ENCODE peak calls at places on chromosomes 13 and 19, in ten cellular contexts. H, C, O, G, X, F, K, P, T and Q are unnamed samples.

GRCh38 chr13:93220073-93220472 is 6.5 kb upstream of the GPC6 start:
- DNase-seq in P (no peak), F (no peak), X (no peak), C (no peak), K (no peak), T (no peak), G (no peak), H (no peak), O (no peak), Q (no peak)

GRCh38 chr19:41701401-41702075 is 6.9 kb upstream of the CEACAM5 start:
- DNase-seq in H (no peak), P (peak; percentile 87), K (peak; percentile 31), F (peak; percentile 45), T (no peak), X (peak; percentile 29), G (peak; percentile 52), O (no peak), C (no peak), Q (peak; percentile 82)

GRCh38 chr19:1861599-1862031 is 1.8 kb downstream of the KLF16 start:
- DNase-seq in F (peak; percentile 51), T (no peak), G (no peak), C (no peak), X (no peak), O (no peak), P (no peak), K (no peak), H (no peak), Q (no peak)

GRCh38 chr13:101289764-101290163 is 126.5 kb downstream of the NALCN start:
- DNase-seq in O (no peak), X (no peak), C (peak; percentile 63), G (no peak), H (peak; percentile 16), P (peak; percentile 89), T (no peak), F (no peak), K (no peak), Q (peak; percentile 80)

GRCh38 chr13:41216160-41216559 is 21.8 kb upstream of the KBTBD7 start:
- DNase-seq in F (no peak), X (no peak), C (no peak), O (no peak), P (no peak), G (no peak), H (no peak), K (no peak), T (no peak), Q (no peak)

GRCh38 chr13:85277753-85278152 is 521.5 kb downstream of the SLITRK6 start:
- DNase-seq in C (no peak), T (no peak), F (no peak), G (no peak), P (no peak), H (no peak), K (no peak), O (no peak), X (no peak), Q (no peak)

GRCh38 chr19:3494051-3494450 is 6.4 kb downstream of the DOHH start:
- DNase-seq in H (no peak), C (no peak), X (no peak), O (no peak), F (no peak), K (peak; percentile 62), G (no peak), T (no peak), P (peak; percentile 86), Q (peak; percentile 94)

GRCh38 chr13:45119469-45119989 is 781 bp upstream of the GTF2F2 start:
- DNase-seq in O (no peak), X (no peak), H (no peak), C (no peak), K (no peak), G (no peak), F (peak; percentile 68), P (no peak), T (no peak), Q (peak; percentile 55)

GRCh38 chr13:113791226-113791625 is 32.2 kb downstream of the TMEM255B start:
- DNase-seq in G (no peak), K (no peak), P (no peak), O (no peak), X (no peak), H (no peak), C (no peak), F (no peak), T (no peak), Q (peak; percentile 17)

GRCh38 chr19:33194884-33195710 is 967 bp downstream of the LRP3 start:
- DNase-seq in T (no peak), H (no peak), P (peak; percentile 58), K (peak; percentile 34), G (no peak), X (peak; percentile 37), C (no peak), O (peak; percentile 45), F (no peak), Q (peak; percentile 73)

GRCh38 chr13:110538632-110539031 is 22.9 kb downstream of the RAB20 start:
- DNase-seq in F (no peak), K (no peak), H (no peak), T (no peak), O (peak; percentile 38), G (no peak), C (no peak), X (peak; percentile 64), P (no peak), Q (no peak)

GRCh38 chr19:5321851-5322681 is 18.5 kb downstream of the PTPRS start:
- DNase-seq in H (no peak), C (no peak), T (no peak), G (no peak), X (no peak), P (peak; percentile 65), K (no peak), O (no peak), F (peak; percentile 65), Q (peak; percentile 58)

GRCh38 chr19:6776999-6777398 is 4.5 kb downstream of the VAV1 start:
- DNase-seq in X (no peak), O (no peak), F (no peak), T (no peak), C (no peak), G (no peak), K (no peak), P (no peak), H (no peak), Q (no peak)

GRCh38 chr19:6772866-6773322 is 386 bp downstream of the VAV1 start:
- DNase-seq in G (no peak), H (no peak), C (no peak), P (no peak), T (no peak), X (no peak), K (no peak), O (no peak), F (no peak), Q (no peak)

GRCh38 chr19:6774821-6775707 is 2.6 kb downstream of the VAV1 start:
- DNase-seq in F (no peak), K (no peak), H (no peak), G (no peak), T (no peak), X (no peak), P (no peak), C (no peak), O (no peak), Q (no peak)

GRCh38 chr19:6772028-6772865 is at the start of gene VAV1:
- DNase-seq in P (peak; percentile 36), F (peak; percentile 94), C (no peak), T (peak; percentile 85), G (no peak), H (no peak), O (no peak), K (peak; percentile 63), X (no peak), Q (peak; percentile 57)

DNA sequence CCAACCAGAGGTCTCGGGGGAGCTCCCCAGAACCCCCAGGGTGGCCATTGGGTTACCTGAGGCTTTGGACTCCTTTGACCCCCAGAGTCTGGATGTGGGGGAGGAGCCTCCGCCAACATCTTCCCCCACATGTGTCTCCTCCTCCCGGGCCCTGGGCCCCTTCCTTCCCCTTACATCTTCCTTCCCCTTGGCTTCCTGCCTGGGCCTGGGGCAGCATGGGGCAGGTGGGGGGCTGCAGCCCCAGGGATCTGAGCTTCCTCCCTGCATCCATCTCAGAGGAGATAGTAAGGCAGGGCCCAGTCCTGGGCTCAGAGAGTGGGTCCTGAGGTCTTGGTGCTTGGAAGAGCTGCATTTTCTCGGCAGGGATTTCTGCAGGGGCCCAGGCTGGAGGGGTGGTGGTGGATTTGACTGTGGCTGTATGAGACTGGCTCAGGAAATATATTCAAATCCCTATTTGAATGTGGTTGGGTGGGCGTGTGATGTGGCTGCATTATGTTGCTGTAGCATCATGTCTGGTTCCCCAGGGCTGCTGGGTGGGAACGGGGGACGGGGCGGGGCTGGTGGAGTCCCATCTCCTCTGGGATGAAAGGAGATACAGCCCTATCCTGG is 919 bp downstream of the VAV1 start:
- DNase-seq in H (no peak), P (peak; percentile 46), C (no peak), K (peak; percentile 40), T (peak; percentile 73), G (no peak), F (peak; percentile 85), X (no peak), O (no peak), Q (peak; percentile 60)
- H3K4me1 ChIP-seq in H (peaks cover 7% of the 10 kb centered on the region), P (peaks cover 10% of the 10 kb centered on the region), C (no peaks in the 10 kb centered on the region), K (no peaks in the 10 kb centered on the region), T (peaks cover 11% of the 10 kb centered on the region), G (no peaks in the 10 kb centered on the region), F (peaks cover 1% of the 10 kb centered on the region), X (no peaks in the 10 kb centered on the region), O (no peaks in the 10 kb centered on the region), Q (no peaks in the 10 kb centered on the region)

GRCh38 chr13:31774186-31774585 is 34.9 kb downstream of the RXFP2 start:
- DNase-seq in T (no peak), P (no peak), F (no peak), K (no peak), H (no peak), X (no peak), O (no peak), C (no peak), G (no peak), Q (no peak)
- H3K27ac ChIP-seq in T (no peak overlapping the region), P (no peak overlapping the region), F (no peak overlapping the region), K (no peak overlapping the region), H (no peak overlapping the region), X (no peak overlapping the region), O (no peak overlapping the region), C (no peak overlapping the region), G (no peak overlapping the region), Q (no peak overlapping the region)

DNA sequence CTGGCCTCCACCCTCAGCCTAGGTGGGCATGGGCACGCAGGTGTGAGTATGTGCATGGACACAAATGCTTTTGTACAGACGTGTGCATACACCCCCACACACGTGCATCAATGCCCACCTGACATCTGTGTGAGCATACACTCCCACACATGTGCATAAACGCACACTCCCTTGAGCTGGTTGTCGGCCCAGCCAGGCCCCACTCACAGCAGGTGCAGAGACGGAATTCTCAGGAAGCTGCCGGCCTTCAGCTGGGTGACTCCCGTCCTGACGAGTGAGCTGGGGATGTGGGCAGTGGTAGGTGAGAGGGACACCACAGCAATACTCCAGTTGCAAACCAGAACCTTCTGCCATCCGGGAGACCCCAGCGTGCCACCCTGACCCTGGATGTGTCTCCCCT is 1.0 kb downstream of the LGI4 start:
- DNase-seq in G (no peak), F (no peak), K (no peak), X (no peak), C (no peak), P (no peak), H (no peak), O (no peak), T (no peak), Q (no peak)
- H3K27me3 ChIP-seq in G (peaks cover 6% of the 10 kb centered on the region), F (no peaks in the 10 kb centered on the region), K (no peaks in the 10 kb centered on the region), X (no peaks in the 10 kb centered on the region), C (no peaks in the 10 kb centered on the region), P (no peaks in the 10 kb centered on the region), H (no peaks in the 10 kb centered on the region), O (no peaks in the 10 kb centered on the region), T (no peaks in the 10 kb centered on the region), Q (no peaks in the 10 kb centered on the region)

DNA sequence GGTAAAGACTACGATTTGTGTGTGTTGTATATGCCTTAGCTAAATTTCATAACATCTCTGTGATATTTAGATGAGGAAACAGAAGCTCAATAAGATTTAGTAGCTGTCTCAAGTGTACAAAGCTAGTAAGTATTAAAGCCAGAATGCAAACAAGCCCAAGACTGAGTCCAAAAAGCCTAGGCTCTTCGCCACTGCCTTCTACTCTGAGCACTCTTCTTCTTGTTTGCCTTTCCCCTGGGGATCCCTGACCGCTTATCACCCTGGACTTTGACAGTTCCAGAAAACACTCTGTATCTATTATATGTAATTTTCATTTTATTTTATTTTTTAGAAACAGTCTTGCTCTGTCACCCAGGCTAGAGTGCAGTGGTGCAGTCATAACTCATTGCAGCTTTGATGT is 5.8 kb downstream of the TM9SF2 start:
- DNase-seq in X (no peak), T (no peak), P (no peak), F (no peak), K (no peak), G (no peak), H (no peak), O (no peak), C (no peak), Q (no peak)
- H3K4me1 ChIP-seq in X (peaks cover 55% of the 10 kb centered on the region), T (peaks cover 69% of the 10 kb centered on the region), P (peaks cover 13% of the 10 kb centered on the region), F (peaks cover 35% of the 10 kb centered on the region), K (peaks cover 27% of the 10 kb centered on the region), G (peaks cover 51% of the 10 kb centered on the region), H (no peaks in the 10 kb centered on the region), O (peaks cover 6% of the 10 kb centered on the region), C (peaks cover 4% of the 10 kb centered on the region), Q (peaks cover 5% of the 10 kb centered on the region)